ENCODE peak calls at places on chromosomes 13 and 19, in six cellular contexts. One of them, this sample, is unnamed.
A peak's percentile ranks its signal among the peaks of the same experiment; 100 is the strongest.

GRCh38 chr19:47609885-47610545 is 1.1 kb downstream of the BICRA start:
- DNase-seq in bronchial epithelial cell: no peak
- DNase-seq in AG04449: no peak
- DNase-seq in heart left ventricle: peak; percentile 46
- DNase-seq in vagina: no peak
- DNase-seq in upper lobe of left lung: peak; percentile 69
- DNase-seq in this sample: peak; percentile 40

GRCh38 chr13:108643646-108644353 is 14.4 kb downstream of the MYO16 start:
- DNase-seq in bronchial epithelial cell: no peak
- DNase-seq in AG04449: no peak
- DNase-seq in heart left ventricle: no peak
- DNase-seq in vagina: no peak
- DNase-seq in upper lobe of left lung: no peak
- DNase-seq in this sample: no peak

GRCh38 chr13:113774177-113775107 is 15.4 kb downstream of the TMEM255B start:
- DNase-seq in bronchial epithelial cell: peak; percentile 43
- DNase-seq in AG04449: no peak
- DNase-seq in heart left ventricle: no peak
- DNase-seq in vagina: no peak
- DNase-seq in upper lobe of left lung: no peak
- DNase-seq in this sample: peak; percentile 41

GRCh38 chr13:86932935-86933334 is 738.2 kb upstream of the SLITRK5 start:
- DNase-seq in bronchial epithelial cell: no peak
- DNase-seq in AG04449: no peak
- DNase-seq in heart left ventricle: no peak
- DNase-seq in vagina: no peak
- DNase-seq in upper lobe of left lung: no peak
- DNase-seq in this sample: peak; percentile 21

GRCh38 chr19:41323430-41324125 is 13.6 kb downstream of the CCDC97 start:
- DNase-seq in bronchial epithelial cell: peak; percentile 64
- DNase-seq in AG04449: peak; percentile 86
- DNase-seq in heart left ventricle: peak; percentile 67
- DNase-seq in vagina: no peak
- DNase-seq in upper lobe of left lung: peak; percentile 51
- DNase-seq in this sample: peak; percentile 70

GRCh38 chr19:32396046-32396652 is 9.4 kb upstream of the DPY19L3 start:
- DNase-seq in bronchial epithelial cell: no peak
- DNase-seq in AG04449: no peak
- DNase-seq in heart left ventricle: no peak
- DNase-seq in vagina: no peak
- DNase-seq in upper lobe of left lung: no peak
- DNase-seq in this sample: peak; percentile 30

GRCh38 chr13:110393761-110394160 is 86.7 kb downstream of the COL4A2 start:
- DNase-seq in bronchial epithelial cell: no peak
- DNase-seq in AG04449: no peak
- DNase-seq in heart left ventricle: no peak
- DNase-seq in vagina: no peak
- DNase-seq in upper lobe of left lung: no peak
- DNase-seq in this sample: no peak

GRCh38 chr13:24692541-24692940 is 12.3 kb downstream of the ATP12A start:
- DNase-seq in bronchial epithelial cell: no peak
- DNase-seq in AG04449: no peak
- DNase-seq in heart left ventricle: no peak
- DNase-seq in vagina: no peak
- DNase-seq in upper lobe of left lung: no peak
- DNase-seq in this sample: no peak

GRCh38 chr13:29746167-29746677 is 104.2 kb downstream of the UBL3 start:
- DNase-seq in bronchial epithelial cell: no peak
- DNase-seq in AG04449: no peak
- DNase-seq in heart left ventricle: no peak
- DNase-seq in vagina: no peak
- DNase-seq in upper lobe of left lung: no peak
- DNase-seq in this sample: no peak

GRCh38 chr13:112743451-112744305 is 53.8 kb downstream of the ATP11A start:
- DNase-seq in bronchial epithelial cell: no peak
- DNase-seq in AG04449: no peak
- DNase-seq in heart left ventricle: no peak
- DNase-seq in vagina: no peak
- DNase-seq in upper lobe of left lung: no peak
- DNase-seq in this sample: no peak

GRCh38 chr13:32977321-32977720 is 38.9 kb upstream of the KL start:
- DNase-seq in bronchial epithelial cell: no peak
- DNase-seq in AG04449: no peak
- DNase-seq in heart left ventricle: no peak
- DNase-seq in vagina: no peak
- DNase-seq in upper lobe of left lung: no peak
- DNase-seq in this sample: no peak

GRCh38 chr13:32829269-32829668 is 187.0 kb upstream of the KL start:
- DNase-seq in bronchial epithelial cell: no peak
- DNase-seq in AG04449: no peak
- DNase-seq in heart left ventricle: no peak
- DNase-seq in vagina: no peak
- DNase-seq in upper lobe of left lung: no peak
- DNase-seq in this sample: peak; percentile 30

GRCh38 chr13:90201676-90202425 is 1145.6 kb upstream of the MIR17HG start:
- DNase-seq in bronchial epithelial cell: no peak
- DNase-seq in AG04449: no peak
- DNase-seq in heart left ventricle: no peak
- DNase-seq in vagina: no peak
- DNase-seq in upper lobe of left lung: no peak
- DNase-seq in this sample: no peak

GRCh38 chr13:52447354-52447753 is 3.1 kb downstream of the VPS36 start:
- DNase-seq in bronchial epithelial cell: peak; percentile 58
- DNase-seq in AG04449: no peak
- DNase-seq in heart left ventricle: no peak
- DNase-seq in vagina: no peak
- DNase-seq in upper lobe of left lung: no peak
- DNase-seq in this sample: peak; percentile 81

GRCh38 chr19:6087074-6087506 is 23.2 kb downstream of the RFX2 start:
- DNase-seq in bronchial epithelial cell: no peak
- DNase-seq in AG04449: no peak
- DNase-seq in heart left ventricle: no peak
- DNase-seq in vagina: no peak
- DNase-seq in upper lobe of left lung: no peak
- DNase-seq in this sample: no peak

GRCh38 chr19:44202470-44202869 is 9.9 kb upstream of the ZNF227 start:
- DNase-seq in bronchial epithelial cell: peak; percentile 37
- DNase-seq in AG04449: peak; percentile 5
- DNase-seq in heart left ventricle: no peak
- DNase-seq in vagina: no peak
- DNase-seq in upper lobe of left lung: no peak
- DNase-seq in this sample: peak; percentile 39

GRCh38 chr19:39698535-39698934 is 5.7 kb upstream of the LGALS14 start:
- DNase-seq in bronchial epithelial cell: no peak
- DNase-seq in AG04449: no peak
- DNase-seq in heart left ventricle: no peak
- DNase-seq in vagina: no peak
- DNase-seq in upper lobe of left lung: no peak
- DNase-seq in this sample: no peak

GRCh38 chr19:20247016-20247683 is 80.1 kb downstream of the ZNF486 start:
- DNase-seq in bronchial epithelial cell: peak; percentile 8
- DNase-seq in AG04449: no peak
- DNase-seq in heart left ventricle: no peak
- DNase-seq in vagina: no peak
- DNase-seq in upper lobe of left lung: peak; percentile 40
- DNase-seq in this sample: peak; percentile 33

GRCh38 chr13:97798836-97799235 is 154.6 kb upstream of the IPO5 start:
- DNase-seq in bronchial epithelial cell: no peak
- DNase-seq in AG04449: no peak
- DNase-seq in heart left ventricle: no peak
- DNase-seq in vagina: no peak
- DNase-seq in upper lobe of left lung: no peak
- DNase-seq in this sample: no peak

GRCh38 chr19:30123109-30123508 is 181.1 kb downstream of the URI1 start:
- DNase-seq in bronchial epithelial cell: no peak
- DNase-seq in AG04449: no peak
- DNase-seq in heart left ventricle: no peak
- DNase-seq in vagina: no peak
- DNase-seq in upper lobe of left lung: no peak
- DNase-seq in this sample: no peak

GRCh38 chr19:662207-662961 is 630 bp downstream of the RNF126 start:
- DNase-seq in bronchial epithelial cell: peak; percentile 47
- DNase-seq in AG04449: no peak
- DNase-seq in heart left ventricle: peak; percentile 47
- DNase-seq in vagina: no peak
- DNase-seq in upper lobe of left lung: peak; percentile 79
- DNase-seq in this sample: peak; percentile 61

GRCh38 chr13:32905063-32905863 is 111.0 kb upstream of the KL start:
- DNase-seq in bronchial epithelial cell: peak; percentile 66
- DNase-seq in AG04449: no peak
- DNase-seq in heart left ventricle: no peak
- DNase-seq in vagina: no peak
- DNase-seq in upper lobe of left lung: no peak
- DNase-seq in this sample: peak; percentile 60

GRCh38 chr13:30002577-30002976 is 152.2 kb upstream of the UBL3 start:
- DNase-seq in bronchial epithelial cell: peak; percentile 94
- DNase-seq in AG04449: peak; percentile 28
- DNase-seq in heart left ventricle: no peak
- DNase-seq in vagina: no peak
- DNase-seq in upper lobe of left lung: no peak
- DNase-seq in this sample: peak; percentile 91

GRCh38 chr13:57629391-57629804 is 2.1 kb upstream of the PCDH17 start:
- DNase-seq in bronchial epithelial cell: no peak
- DNase-seq in AG04449: no peak
- DNase-seq in heart left ventricle: peak; percentile 20
- DNase-seq in vagina: no peak
- DNase-seq in upper lobe of left lung: no peak
- DNase-seq in this sample: no peak

GRCh38 chr19:43316591-43317319 is 36.7 kb upstream of the CD177 start:
- DNase-seq in bronchial epithelial cell: peak; percentile 28
- DNase-seq in AG04449: no peak
- DNase-seq in heart left ventricle: no peak
- DNase-seq in vagina: no peak
- DNase-seq in upper lobe of left lung: no peak
- DNase-seq in this sample: peak; percentile 36

GRCh38 chr13:96238861-96239260 is 149.0 kb downstream of the HS6ST3 start:
- DNase-seq in bronchial epithelial cell: peak; percentile 36
- DNase-seq in AG04449: no peak
- DNase-seq in heart left ventricle: no peak
- DNase-seq in vagina: no peak
- DNase-seq in upper lobe of left lung: no peak
- DNase-seq in this sample: peak; percentile 55

GRCh38 chr13:31200636-31200970 is 828 bp downstream of the B3GLCT start:
- DNase-seq in bronchial epithelial cell: no peak
- DNase-seq in AG04449: no peak
- DNase-seq in heart left ventricle: peak; percentile 64
- DNase-seq in vagina: no peak
- DNase-seq in upper lobe of left lung: peak; percentile 41
- DNase-seq in this sample: no peak

DNA sequence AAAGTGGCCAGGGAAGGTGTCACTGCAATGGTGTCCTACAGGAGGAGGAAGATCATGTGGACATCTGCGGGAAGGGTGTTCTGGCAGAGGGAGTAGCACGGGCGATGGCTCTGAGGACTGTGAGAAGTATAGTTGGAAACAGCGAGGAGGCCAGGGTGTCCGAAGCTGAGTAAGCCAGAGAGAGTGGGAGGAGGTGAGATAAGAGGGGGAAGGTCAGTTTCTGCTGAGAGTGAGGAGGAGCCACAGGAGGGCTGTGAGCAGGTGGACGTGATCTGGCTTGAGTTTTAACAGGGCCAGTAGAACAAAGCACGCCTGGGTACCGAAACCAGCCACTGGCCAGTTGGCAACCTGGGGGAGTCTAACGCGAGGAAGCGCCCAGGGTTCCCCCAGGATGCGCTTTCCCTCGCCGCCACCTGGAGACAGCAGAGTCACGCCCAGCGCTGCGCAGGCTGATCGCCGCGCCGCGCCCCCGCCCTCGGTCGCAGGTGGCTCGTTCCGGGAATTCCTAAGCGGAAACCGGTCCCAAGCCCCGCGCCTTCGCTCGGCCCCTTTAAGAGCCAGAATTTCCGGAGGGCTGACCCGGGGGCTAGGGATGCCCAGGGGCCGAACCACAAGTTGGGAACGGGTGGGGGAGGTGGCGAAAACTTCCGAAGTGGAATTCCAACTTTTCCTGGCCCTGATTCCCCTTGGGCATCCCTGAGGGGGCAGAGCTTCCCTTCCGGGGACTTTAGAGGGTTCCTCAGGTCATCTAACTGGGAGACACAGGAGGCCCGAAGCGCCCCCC is 1.1 kb upstream of the LSR start:
- DNase-seq in bronchial epithelial cell: peak; percentile 75
- DNase-seq in AG04449: no peak
- DNase-seq in heart left ventricle: peak; percentile 54
- DNase-seq in vagina: peak; percentile 69
- DNase-seq in upper lobe of left lung: peak; percentile 84
- DNase-seq in this sample: peak; percentile 92
- H3K4me3 ChIP-seq in bronchial epithelial cell: peak overlapping the region; percentile 98
- H3K4me3 ChIP-seq in AG04449: no peak overlapping the region
- H3K4me3 ChIP-seq in heart left ventricle: peak overlapping the region; percentile 57
- H3K4me3 ChIP-seq in vagina: peak overlapping the region; percentile 59
- H3K4me3 ChIP-seq in upper lobe of left lung: peak overlapping the region; percentile 56
- H3K4me3 ChIP-seq in this sample: peak overlapping the region; percentile 75

GRCh38 chr13:76792680-76793334 is 93.4 kb downstream of the KCTD12 start:
- DNase-seq in bronchial epithelial cell: peak; percentile 37
- DNase-seq in AG04449: peak; percentile 1
- DNase-seq in heart left ventricle: peak; percentile 67
- DNase-seq in vagina: no peak
- DNase-seq in upper lobe of left lung: peak; percentile 29
- DNase-seq in this sample: peak; percentile 23
- TF ChIP-seq CTCF in bronchial epithelial cell: no peak
- TF ChIP-seq CTCF in AG04449: no peak
- TF ChIP-seq CTCF in heart left ventricle: no peak
- TF ChIP-seq CTCF in vagina: no peak
- TF ChIP-seq CTCF in upper lobe of left lung: no peak
- TF ChIP-seq CTCF in this sample: no peak

DNA sequence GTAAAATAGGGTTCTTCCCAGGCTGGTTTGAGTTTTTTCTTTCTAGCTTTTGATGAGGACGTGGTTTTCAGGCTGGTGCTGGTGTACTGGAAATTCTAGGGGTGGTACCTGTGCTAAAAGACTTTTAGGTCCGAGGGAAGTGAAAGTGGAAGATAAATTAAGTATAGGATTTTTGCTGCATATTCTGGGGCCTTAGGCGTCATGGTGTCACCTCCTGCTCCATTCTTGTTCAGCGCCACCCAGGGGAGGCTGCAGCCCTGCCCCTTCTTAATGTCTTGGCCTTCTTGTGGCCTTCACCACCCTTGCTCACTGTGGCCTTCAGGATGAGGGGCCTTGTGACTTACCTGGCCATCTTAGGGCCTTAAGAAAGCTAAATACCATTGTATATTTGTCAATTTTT is 12.4 kb downstream of the ZNF552 start:
- DNase-seq in bronchial epithelial cell: no peak
- DNase-seq in AG04449: no peak
- DNase-seq in heart left ventricle: no peak
- DNase-seq in vagina: no peak
- DNase-seq in upper lobe of left lung: no peak
- DNase-seq in this sample: no peak
- H3K4me3 ChIP-seq in bronchial epithelial cell: no peak overlapping the region
- H3K4me3 ChIP-seq in AG04449: no peak overlapping the region
- H3K4me3 ChIP-seq in heart left ventricle: no peak overlapping the region
- H3K4me3 ChIP-seq in vagina: no peak overlapping the region
- H3K4me3 ChIP-seq in upper lobe of left lung: no peak overlapping the region
- H3K4me3 ChIP-seq in this sample: no peak overlapping the region

GRCh38 chr19:13376537-13376936 is 129.7 kb downstream of the CACNA1A start:
- DNase-seq in bronchial epithelial cell: no peak
- DNase-seq in AG04449: no peak
- DNase-seq in heart left ventricle: no peak
- DNase-seq in vagina: no peak
- DNase-seq in upper lobe of left lung: no peak
- DNase-seq in this sample: no peak

GRCh38 chr19:13370948-13371347 is 135.3 kb downstream of the CACNA1A start:
- DNase-seq in bronchial epithelial cell: no peak
- DNase-seq in AG04449: no peak
- DNase-seq in heart left ventricle: no peak
- DNase-seq in vagina: no peak
- DNase-seq in upper lobe of left lung: no peak
- DNase-seq in this sample: no peak

GRCh38 chr19:13373599-13373998 is 132.7 kb downstream of the CACNA1A start:
- DNase-seq in bronchial epithelial cell: no peak
- DNase-seq in AG04449: no peak
- DNase-seq in heart left ventricle: no peak
- DNase-seq in vagina: no peak
- DNase-seq in upper lobe of left lung: no peak
- DNase-seq in this sample: no peak
- TF ChIP-seq CTCF in bronchial epithelial cell: no peak
- TF ChIP-seq CTCF in AG04449: no peak
- TF ChIP-seq CTCF in heart left ventricle: no peak
- TF ChIP-seq CTCF in vagina: no peak
- TF ChIP-seq CTCF in upper lobe of left lung: no peak
- TF ChIP-seq CTCF in this sample: no peak

This sample was measured in epithelial cell of esophagus.